ENCODE peak calls at places on chromosome 13, in seven cellular contexts. H is H1, Q is IMR-90, E is A549, J is HepG2, B is GM12878, R is K562. X is an unnamed sample.
A peak's percentile ranks its signal among the peaks of the same experiment; 100 is the strongest.

GRCh38 chr13:112688560-112689497 is 1.0 kb upstream of the ATP11A start:
- DNase-seq in H (no peak), Q (no peak), E (no peak), J (peak; percentile 24), B (no peak), R (no peak), X (no peak)

GRCh38 chr13:38636756-38637155 is 50.1 kb upstream of the FREM2 start:
- DNase-seq in H (no peak), Q (no peak), E (no peak), J (no peak), B (no peak), R (no peak), X (no peak)

GRCh38 chr13:62320129-62320724 is 904.6 kb upstream of the PCDH20 start:
- DNase-seq in H (no peak), Q (peak; percentile 75), E (peak; percentile 54), J (peak; percentile 22), B (peak; percentile 36), R (no peak), X (peak; percentile 46)

GRCh38 chr13:29802621-29803020 is 47.8 kb downstream of the UBL3 start:
- DNase-seq in H (no peak), Q (peak; percentile 32), E (no peak), J (no peak), B (no peak), R (no peak), X (no peak)

GRCh38 chr13:23159205-23159586 is 21.6 kb upstream of the SGCG start:
- DNase-seq in H (no peak), Q (peak; percentile 13), E (peak; percentile 42), J (peak; percentile 15), B (no peak), R (peak; percentile 6), X (no peak)

GRCh38 chr13:28636677-28637317 is 22.1 kb upstream of the POMP start:
- DNase-seq in H (peak; percentile 54), Q (peak; percentile 89), E (peak; percentile 63), J (peak; percentile 58), B (peak; percentile 68), R (peak; percentile 35), X (peak; percentile 52)

GRCh38 chr13:30047154-30047874 is 196.9 kb upstream of the UBL3 start:
- DNase-seq in H (no peak), Q (peak; percentile 11), E (no peak), J (no peak), B (no peak), R (no peak), X (no peak)

GRCh38 chr13:72953391-72953960 is 105.3 kb upstream of the KLF5 start:
- DNase-seq in H (no peak), Q (no peak), E (no peak), J (no peak), B (no peak), R (no peak), X (no peak)

GRCh38 chr13:47463726-47464125 is 537.3 kb downstream of the SUCLA2 start:
- DNase-seq in H (no peak), Q (peak; percentile 69), E (no peak), J (no peak), B (no peak), R (no peak), X (no peak)

GRCh38 chr13:33686772-33687480 is 131.0 kb upstream of the RFC3 start:
- DNase-seq in H (no peak), Q (no peak), E (no peak), J (no peak), B (no peak), R (no peak), X (no peak)
- TF ChIP-seq CEBPB in H (no peak), Q (no peak), E (no peak), J (no peak), B (no peak), R (no peak), X (no peak)

GRCh38 chr13:60335531-60335930 is 61.5 kb upstream of the TDRD3 start:
- DNase-seq in H (no peak), Q (peak; percentile 22), E (peak; percentile 5), J (peak; percentile 3), B (no peak), R (no peak), X (no peak)
- TF ChIP-seq CEBPB in H (no peak), Q (no peak), E (no peak), J (no peak), B (no peak), R (no peak), X (no peak)

GRCh38 chr13:94710081-94710809 is 2.1 kb downstream of the SOX21 start:
- DNase-seq in H (no peak), Q (no peak), E (no peak), J (no peak), B (no peak), R (no peak), X (no peak)
- TF ChIP-seq CEBPB in H (no peak), Q (peak; percentile 26), E (no peak), J (peak; percentile 6), B (no peak), R (no peak), X (no peak)

GRCh38 chr13:52051400-52051799 is 26.9 kb downstream of the UTP14C start:
- DNase-seq in H (no peak), Q (no peak), E (no peak), J (no peak), B (no peak), R (no peak), X (no peak)

GRCh38 chr13:52047463-52047862 is 23.0 kb downstream of the UTP14C start:
- DNase-seq in H (no peak), Q (no peak), E (no peak), J (no peak), B (no peak), R (no peak), X (no peak)

GRCh38 chr13:52048516-52048915 is 24.0 kb downstream of the UTP14C start:
- DNase-seq in H (no peak), Q (peak; percentile 41), E (no peak), J (no peak), B (no peak), R (no peak), X (no peak)

GRCh38 chr13:52053460-52053859 is 29.0 kb downstream of the UTP14C start:
- DNase-seq in H (no peak), Q (no peak), E (no peak), J (no peak), B (no peak), R (no peak), X (no peak)
- TF ChIP-seq CEBPB in H (no peak), Q (no peak), E (no peak), J (no peak), B (no peak), R (no peak), X (no peak)

GRCh38 chr13:110799246-110800236 is 86.0 kb downstream of the ING1 start:
- DNase-seq in H (no peak), Q (peak; percentile 95), E (no peak), J (no peak), B (no peak), R (no peak), X (no peak)
- TF ChIP-seq CEBPB in H (no peak), Q (peak; percentile 87), E (no peak), J (no peak), B (no peak), R (no peak), X (no peak)